ENCODE peak calls at places on chromosomes 7 and 10, in six cellular contexts. T is stimulated activated naive CD8-positive, alpha-beta T cell treated with anti-CD3 and anti-CD28 coated beads, Interleukin-15, Interleukin-2, amounts not matched to agents 100 U/mL and 50 U/mL, for 24 hours; S is psoas muscle; O is adrenal gland; M is IMR-90; A is activated CD4-positive, alpha-beta memory T cell treated with anti-CD3 and anti-CD28 coated beads for 36 hours. Q is an unnamed sample.

GRCh38 chr7:29265208-29265923 is 70.8 kb downstream of the CHN2 start:
- DNase-seq in T (no peak), M (no peak), A (peak), O (no peak), S (no peak), Q (peak)

GRCh38 chr10:4519691-4520402 is 306.2 kb upstream of the AKR1E2 start:
- DNase-seq in M (peak), A (no peak), O (no peak), S (no peak), T (no peak), Q (peak)

GRCh38 chr7:21221130-21221529 is 206.8 kb upstream of the SP4 start:
- DNase-seq in T (no peak), O (no peak), A (no peak), S (no peak), M (no peak), Q (no peak)

GRCh38 chr7:98163269-98163668 is 48.0 kb upstream of the BHLHA15 start:
- DNase-seq in S (no peak), O (no peak), T (no peak), M (no peak), A (no peak), Q (no peak)

GRCh38 chr10:104472505-104472904 is 118.9 kb downstream of the CFAP58 start:
- DNase-seq in S (no peak), A (no peak), T (no peak), O (no peak), M (peak), Q (peak)

GRCh38 chr10:99538287-99538917 is 5.7 kb downstream of the NKX2-3 start:
- DNase-seq in S (no peak), O (no peak), M (no peak), A (no peak), T (no peak), Q (no peak)

GRCh38 chr10:19531324-19531723 is 284.9 kb upstream of the PLXDC2 start:
- DNase-seq in O (no peak), M (no peak), S (no peak), T (no peak), A (no peak), Q (no peak)

GRCh38 chr10:124545346-124545745 is 83.7 kb downstream of the LHPP start:
- DNase-seq in T (no peak), O (no peak), S (no peak), M (no peak), A (peak), Q (no peak)

GRCh38 chr7:28408974-28409715 is 3.2 kb upstream of the CREB5 start:
- DNase-seq in O (peak), S (peak), A (peak), M (peak), T (peak), Q (peak)

GRCh38 chr10:33497338-33497737 is 162.9 kb upstream of the NRP1 start:
- DNase-seq in O (no peak), S (no peak), T (no peak), A (no peak), M (no peak), Q (no peak)

GRCh38 chr10:660980-661890 is 28.2 kb downstream of the DIP2C start:
- DNase-seq in T (no peak), S (peak), M (no peak), O (no peak), A (no peak), Q (no peak)

GRCh38 chr7:36090976-36091375 is 62.1 kb upstream of the EEPD1 start:
- DNase-seq in O (no peak), M (no peak), T (no peak), A (no peak), S (no peak), Q (no peak)